ENCODE peak calls at places on chromosomes 12 and 14, in six cellular contexts. One of them, this sample, is unnamed.
A peak's percentile ranks its signal among the peaks of the same experiment; 100 is the strongest.

GRCh38 chr12:92543359-92543758 is 159.4 kb upstream of the PLEKHG7 start:
- DNase-seq in astrocyte: no peak
- DNase-seq in transverse colon: peak; percentile 29
- DNase-seq in aorta: no peak
- DNase-seq in MG63: no peak
- DNase-seq in psoas muscle: no peak
- DNase-seq in this sample: no peak

GRCh38 chr12:86249856-86250255 is 6.3 kb downstream of the MGAT4C start:
- DNase-seq in astrocyte: peak; percentile 92
- DNase-seq in transverse colon: no peak
- DNase-seq in aorta: no peak
- DNase-seq in MG63: peak; percentile 41
- DNase-seq in psoas muscle: no peak
- DNase-seq in this sample: no peak

GRCh38 chr12:54349031-54349430 is 15.3 kb downstream of the GPR84 start:
- DNase-seq in astrocyte: no peak
- DNase-seq in transverse colon: no peak
- DNase-seq in aorta: no peak
- DNase-seq in MG63: no peak
- DNase-seq in psoas muscle: no peak
- DNase-seq in this sample: no peak

GRCh38 chr14:89201645-89202044 is 215.4 kb downstream of the FOXN3 start:
- DNase-seq in astrocyte: no peak
- DNase-seq in transverse colon: no peak
- DNase-seq in aorta: no peak
- DNase-seq in MG63: no peak
- DNase-seq in psoas muscle: no peak
- DNase-seq in this sample: no peak

GRCh38 chr14:91363776-91364523 is 53.7 kb downstream of the CCDC88C start:
- DNase-seq in astrocyte: no peak
- DNase-seq in transverse colon: peak; percentile 55
- DNase-seq in aorta: no peak
- DNase-seq in MG63: no peak
- DNase-seq in psoas muscle: no peak
- DNase-seq in this sample: no peak

GRCh38 chr12:7935773-7936581 is at the start of gene SLC2A3:
- DNase-seq in astrocyte: peak; percentile 86
- DNase-seq in transverse colon: peak; percentile 53
- DNase-seq in aorta: no peak
- DNase-seq in MG63: no peak
- DNase-seq in psoas muscle: peak; percentile 55
- DNase-seq in this sample: peak; percentile 84

GRCh38 chr12:93776581-93777018 is 99.4 kb downstream of the CRADD start:
- DNase-seq in astrocyte: peak; percentile 95
- DNase-seq in transverse colon: no peak
- DNase-seq in aorta: no peak
- DNase-seq in MG63: no peak
- DNase-seq in psoas muscle: no peak
- DNase-seq in this sample: no peak

GRCh38 chr12:67069451-67070306 is 199.5 kb upstream of the CAND1 start:
- DNase-seq in astrocyte: no peak
- DNase-seq in transverse colon: peak; percentile 35
- DNase-seq in aorta: peak; percentile 73
- DNase-seq in MG63: peak; percentile 24
- DNase-seq in psoas muscle: peak; percentile 48
- DNase-seq in this sample: peak; percentile 62

GRCh38 chr14:91149462-91149861 is 35.6 kb downstream of the DGLUCY start:
- DNase-seq in astrocyte: peak; percentile 100
- DNase-seq in transverse colon: peak; percentile 50
- DNase-seq in aorta: no peak
- DNase-seq in MG63: peak; percentile 83
- DNase-seq in psoas muscle: no peak
- DNase-seq in this sample: no peak

GRCh38 chr14:64561631-64562030 is 11.9 kb downstream of the PPP1R36 start:
- DNase-seq in astrocyte: no peak
- DNase-seq in transverse colon: no peak
- DNase-seq in aorta: no peak
- DNase-seq in MG63: no peak
- DNase-seq in psoas muscle: no peak
- DNase-seq in this sample: no peak

GRCh38 chr14:36295642-36296627 is 24.5 kb downstream of the MBIP start:
- DNase-seq in astrocyte: no peak
- DNase-seq in transverse colon: no peak
- DNase-seq in aorta: no peak
- DNase-seq in MG63: no peak
- DNase-seq in psoas muscle: no peak
- DNase-seq in this sample: no peak

GRCh38 chr12:12899530-12900380 is 8.4 kb downstream of the GPRC5A start:
- DNase-seq in astrocyte: peak; percentile 95
- DNase-seq in transverse colon: no peak
- DNase-seq in aorta: peak; percentile 55
- DNase-seq in MG63: peak; percentile 61
- DNase-seq in psoas muscle: no peak
- DNase-seq in this sample: no peak

GRCh38 chr12:77049767-77050353 is 15.5 kb downstream of the E2F7 start:
- DNase-seq in astrocyte: peak; percentile 52
- DNase-seq in transverse colon: no peak
- DNase-seq in aorta: no peak
- DNase-seq in MG63: no peak
- DNase-seq in psoas muscle: no peak
- DNase-seq in this sample: peak; percentile 43

GRCh38 chr12:77372026-77372425 is 306.7 kb upstream of the E2F7 start:
- DNase-seq in astrocyte: no peak
- DNase-seq in transverse colon: no peak
- DNase-seq in aorta: no peak
- DNase-seq in MG63: no peak
- DNase-seq in psoas muscle: no peak
- DNase-seq in this sample: no peak

GRCh38 chr12:70327541-70327940 is 38.5 kb upstream of the KCNMB4 start:
- DNase-seq in astrocyte: no peak
- DNase-seq in transverse colon: no peak
- DNase-seq in aorta: no peak
- DNase-seq in MG63: no peak
- DNase-seq in psoas muscle: no peak
- DNase-seq in this sample: no peak

GRCh38 chr14:79730911-79731310 is 480.4 kb downstream of the DIO2 start:
- DNase-seq in astrocyte: peak; percentile 81
- DNase-seq in transverse colon: no peak
- DNase-seq in aorta: no peak
- DNase-seq in MG63: no peak
- DNase-seq in psoas muscle: no peak
- DNase-seq in this sample: no peak

GRCh38 chr14:98959958-98960616 is 311.9 kb downstream of the BCL11B start:
- DNase-seq in astrocyte: no peak
- DNase-seq in transverse colon: no peak
- DNase-seq in aorta: no peak
- DNase-seq in MG63: no peak
- DNase-seq in psoas muscle: no peak
- DNase-seq in this sample: no peak

GRCh38 chr14:89432226-89432625 is 15.2 kb upstream of the FOXN3 start:
- DNase-seq in astrocyte: no peak
- DNase-seq in transverse colon: peak; percentile 18
- DNase-seq in aorta: no peak
- DNase-seq in MG63: no peak
- DNase-seq in psoas muscle: no peak
- DNase-seq in this sample: no peak

GRCh38 chr14:68284834-68285233 is 465.3 kb downstream of the RAD51B start:
- DNase-seq in astrocyte: no peak
- DNase-seq in transverse colon: no peak
- DNase-seq in aorta: no peak
- DNase-seq in MG63: no peak
- DNase-seq in psoas muscle: no peak
- DNase-seq in this sample: no peak

GRCh38 chr14:36580856-36581831 is 1.3 kb downstream of the NKX2-8 start:
- DNase-seq in astrocyte: peak; percentile 35
- DNase-seq in transverse colon: no peak
- DNase-seq in aorta: peak; percentile 76
- DNase-seq in MG63: peak; percentile 54
- DNase-seq in psoas muscle: no peak
- DNase-seq in this sample: no peak

DNA sequence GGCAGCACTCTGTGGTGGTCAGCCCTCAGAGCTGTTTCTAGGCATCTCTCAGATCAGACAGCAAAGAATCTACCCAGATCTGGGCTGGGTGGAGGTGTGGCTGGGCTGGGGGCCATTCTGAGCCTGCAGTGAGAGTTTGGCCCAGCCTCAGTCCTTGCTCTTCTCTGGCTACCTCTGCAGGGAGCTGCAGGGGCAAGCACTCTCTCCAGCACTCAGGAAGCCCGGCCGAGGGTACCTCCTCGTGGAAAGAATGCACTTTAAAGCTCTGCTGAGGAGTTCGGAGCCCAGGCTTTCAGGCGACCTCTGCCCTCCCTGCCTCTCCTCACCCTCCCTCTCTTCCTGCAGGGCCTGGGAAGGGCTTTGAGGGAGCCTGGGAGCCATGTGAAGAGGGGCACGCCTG is 31.2 kb downstream of the IL31 start:
- DNase-seq in astrocyte: no peak
- DNase-seq in transverse colon: no peak
- DNase-seq in aorta: no peak
- DNase-seq in MG63: no peak
- DNase-seq in psoas muscle: no peak
- DNase-seq in this sample: no peak
- H3K9me3 ChIP-seq in astrocyte: no peaks in the 10 kb centered on the region
- H3K9me3 ChIP-seq in transverse colon: no peaks in the 10 kb centered on the region
- H3K9me3 ChIP-seq in aorta: no peaks in the 10 kb centered on the region
- H3K9me3 ChIP-seq in MG63: no peaks in the 10 kb centered on the region
- H3K9me3 ChIP-seq in psoas muscle: no peaks in the 10 kb centered on the region
- H3K9me3 ChIP-seq in this sample: no peaks in the 10 kb centered on the region

GRCh38 chr12:9911708-9912107 is 20.5 kb downstream of the CLEC2A start:
- DNase-seq in astrocyte: no peak
- DNase-seq in transverse colon: no peak
- DNase-seq in aorta: no peak
- DNase-seq in MG63: no peak
- DNase-seq in psoas muscle: no peak
- DNase-seq in this sample: no peak

GRCh38 chr12:9907769-9908168 is 24.4 kb downstream of the CLEC2A start:
- DNase-seq in astrocyte: no peak
- DNase-seq in transverse colon: no peak
- DNase-seq in aorta: no peak
- DNase-seq in MG63: no peak
- DNase-seq in psoas muscle: no peak
- DNase-seq in this sample: no peak

GRCh38 chr12:9910716-9911421 is 21.3 kb downstream of the CLEC2A start:
- DNase-seq in astrocyte: no peak
- DNase-seq in transverse colon: no peak
- DNase-seq in aorta: no peak
- DNase-seq in MG63: no peak
- DNase-seq in psoas muscle: no peak
- DNase-seq in this sample: no peak

GRCh38 chr12:9908350-9908749 is 23.8 kb downstream of the CLEC2A start:
- DNase-seq in astrocyte: no peak
- DNase-seq in transverse colon: no peak
- DNase-seq in aorta: no peak
- DNase-seq in MG63: no peak
- DNase-seq in psoas muscle: no peak
- DNase-seq in this sample: no peak

GRCh38 chr12:9909724-9910123 is 22.4 kb downstream of the CLEC2A start:
- DNase-seq in astrocyte: no peak
- DNase-seq in transverse colon: no peak
- DNase-seq in aorta: no peak
- DNase-seq in MG63: no peak
- DNase-seq in psoas muscle: no peak
- DNase-seq in this sample: no peak
- H3K4me3 ChIP-seq in astrocyte: no peak overlapping the region
- H3K4me3 ChIP-seq in transverse colon: no peak overlapping the region
- H3K4me3 ChIP-seq in aorta: no peak overlapping the region
- H3K4me3 ChIP-seq in MG63: no peak overlapping the region
- H3K4me3 ChIP-seq in psoas muscle: no peak overlapping the region
- H3K4me3 ChIP-seq in this sample: no peak overlapping the region

DNA sequence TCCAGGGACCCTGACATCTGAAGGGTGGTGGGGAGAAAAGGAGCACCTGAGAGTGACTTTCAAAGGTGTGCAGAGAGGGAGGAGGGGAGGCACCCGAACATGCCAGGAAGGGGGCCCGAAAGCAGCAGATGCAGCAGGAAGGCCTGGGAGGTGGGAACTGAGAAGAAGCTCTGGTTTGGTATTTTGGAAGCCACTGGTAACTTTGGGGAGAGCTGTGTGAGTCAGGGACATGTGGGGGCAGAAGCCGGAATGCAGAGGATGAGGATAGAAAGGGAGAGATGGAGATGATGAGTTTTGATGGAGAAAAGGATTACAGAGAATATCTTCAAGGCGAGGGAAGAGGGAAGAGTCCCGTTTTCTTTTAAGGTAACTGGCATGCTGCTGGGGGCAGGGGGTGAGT is 50.1 kb downstream of the NRXN3 start:
- DNase-seq in astrocyte: no peak
- DNase-seq in transverse colon: no peak
- DNase-seq in aorta: no peak
- DNase-seq in MG63: no peak
- DNase-seq in psoas muscle: no peak
- DNase-seq in this sample: no peak
- H3K9me3 ChIP-seq in astrocyte: peaks cover 2% of the 10 kb centered on the region
- H3K9me3 ChIP-seq in transverse colon: no peaks in the 10 kb centered on the region
- H3K9me3 ChIP-seq in aorta: no peaks in the 10 kb centered on the region
- H3K9me3 ChIP-seq in MG63: no peaks in the 10 kb centered on the region
- H3K9me3 ChIP-seq in psoas muscle: no peaks in the 10 kb centered on the region
- H3K9me3 ChIP-seq in this sample: no peaks in the 10 kb centered on the region

GRCh38 chr12:131353376-131353775 is 357.5 kb upstream of the SFSWAP start:
- DNase-seq in astrocyte: no peak
- DNase-seq in transverse colon: no peak
- DNase-seq in aorta: no peak
- DNase-seq in MG63: no peak
- DNase-seq in psoas muscle: no peak
- DNase-seq in this sample: no peak

GRCh38 chr12:131351319-131352028 is 359.4 kb upstream of the SFSWAP start:
- DNase-seq in astrocyte: no peak
- DNase-seq in transverse colon: no peak
- DNase-seq in aorta: no peak
- DNase-seq in MG63: no peak
- DNase-seq in psoas muscle: no peak
- DNase-seq in this sample: no peak

GRCh38 chr12:131353826-131354225 is 357.1 kb upstream of the SFSWAP start:
- DNase-seq in astrocyte: no peak
- DNase-seq in transverse colon: no peak
- DNase-seq in aorta: peak; percentile 44
- DNase-seq in MG63: no peak
- DNase-seq in psoas muscle: no peak
- DNase-seq in this sample: no peak

GRCh38 chr12:131350943-131351318 is 360.0 kb upstream of the SFSWAP start:
- DNase-seq in astrocyte: no peak
- DNase-seq in transverse colon: no peak
- DNase-seq in aorta: peak; percentile 31
- DNase-seq in MG63: no peak
- DNase-seq in psoas muscle: no peak
- DNase-seq in this sample: no peak

DNA sequence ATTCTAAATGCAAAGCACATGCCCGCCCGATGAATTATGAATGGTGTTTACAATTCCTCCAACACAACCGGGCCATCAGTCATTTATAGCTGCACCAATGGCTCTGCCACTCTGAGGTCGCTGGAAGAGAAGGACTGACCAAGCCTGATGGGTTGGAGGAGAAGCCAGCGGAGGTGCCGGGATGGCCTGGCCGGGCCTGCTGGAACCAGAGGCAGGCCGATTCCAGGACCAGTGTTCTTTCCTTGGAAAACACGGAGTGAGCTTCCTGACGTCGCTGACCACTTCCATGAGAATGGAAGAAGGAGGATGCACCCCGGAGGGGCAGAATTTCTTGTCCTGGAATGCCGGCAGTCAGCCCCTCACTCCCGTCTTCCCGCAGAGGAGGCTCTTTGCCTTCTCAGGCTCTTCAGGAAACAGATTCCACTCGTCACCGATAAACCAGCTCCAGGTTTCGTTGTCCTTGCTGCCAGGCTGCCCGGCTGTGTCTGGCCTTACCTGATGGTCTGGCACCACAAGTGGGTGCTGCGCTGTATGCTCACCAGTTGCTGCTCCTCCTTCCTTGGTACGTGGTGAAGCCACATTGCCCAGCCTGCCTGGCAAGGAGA is 358.5 kb upstream of the SFSWAP start:
- DNase-seq in astrocyte: no peak
- DNase-seq in transverse colon: no peak
- DNase-seq in aorta: peak; percentile 66
- DNase-seq in MG63: no peak
- DNase-seq in psoas muscle: no peak
- DNase-seq in this sample: no peak
- H3K4me3 ChIP-seq in astrocyte: no peak overlapping the region
- H3K4me3 ChIP-seq in transverse colon: no peak overlapping the region
- H3K4me3 ChIP-seq in aorta: no peak overlapping the region
- H3K4me3 ChIP-seq in MG63: no peak overlapping the region
- H3K4me3 ChIP-seq in psoas muscle: no peak overlapping the region
- H3K4me3 ChIP-seq in this sample: no peak overlapping the region